ENCODE peak calls at places on chromosomes 6 and 20, in seven cellular contexts. T, J, B, V, A, F and S are unnamed samples.

GRCh38 chr6:63351995-63352586 is 32.3 kb upstream of the LGSN start:
- DNase-seq in A (peak; percentile 76), F (no peak), V (no peak), J (no peak), T (peak; percentile 73), B (peak; percentile 44), S (no peak)

GRCh38 chr6:127980996-127981395 is 80.1 kb upstream of the THEMIS start:
- DNase-seq in B (no peak), A (no peak), J (no peak), T (no peak), F (no peak), V (no peak), S (no peak)

GRCh38 chr6:65448806-65449397 is 258.1 kb downstream of the EYS start:
- DNase-seq in B (no peak), F (no peak), V (no peak), J (no peak), T (no peak), A (no peak), S (no peak)

GRCh38 chr6:14720411-14721102 is 525.3 kb upstream of the JARID2 start:
- DNase-seq in T (no peak), F (no peak), B (no peak), A (no peak), J (no peak), V (no peak), S (no peak)

GRCh38 chr6:10210052-10210451 is 204.8 kb downstream of the TFAP2A start:
- DNase-seq in J (no peak), B (peak; percentile 59), A (peak; percentile 49), V (no peak), T (no peak), F (no peak), S (no peak)

GRCh38 chr6:35757461-35758123 is 18.8 kb upstream of the CLPSL2 start:
- DNase-seq in A (peak; percentile 40), J (no peak), V (no peak), B (no peak), F (no peak), T (peak; percentile 28), S (peak; percentile 57)

GRCh38 chr6:126307859-126308258 is 32.1 kb upstream of the CENPW start:
- DNase-seq in F (peak; percentile 71), A (peak; percentile 69), B (peak; percentile 81), V (no peak), J (no peak), T (peak; percentile 71), S (no peak)

GRCh38 chr20:3115190-3116107 is 30.9 kb upstream of the AVP start:
- DNase-seq in F (no peak), B (peak; percentile 37), V (no peak), A (peak; percentile 77), T (peak; percentile 59), J (peak; percentile 27), S (peak; percentile 67)

GRCh38 chr20:57130160-57130772 is 136.2 kb downstream of the BMP7 start:
- DNase-seq in B (no peak), T (no peak), J (no peak), A (peak; percentile 16), F (no peak), V (peak; percentile 37), S (no peak)

GRCh38 chr6:128242765-128243403 is 277.5 kb downstream of the PTPRK start:
- DNase-seq in J (no peak), A (peak; percentile 56), V (no peak), T (peak; percentile 75), F (no peak), B (no peak), S (no peak)

GRCh38 chr6:151442359-151442758 is 9.6 kb downstream of the RMND1 start:
- DNase-seq in F (no peak), B (no peak), A (no peak), V (no peak), J (no peak), T (no peak), S (no peak)

GRCh38 chr6:151440498-151440897 is 11.4 kb downstream of the RMND1 start:
- DNase-seq in T (no peak), F (no peak), B (no peak), A (no peak), V (no peak), J (no peak), S (no peak)

GRCh38 chr6:151440930-151441329 is 11.0 kb downstream of the RMND1 start:
- DNase-seq in J (no peak), B (no peak), F (no peak), T (peak; percentile 50), V (no peak), A (peak; percentile 63), S (no peak)

GRCh38 chr6:151443449-151443848 is 8.5 kb downstream of the RMND1 start:
- DNase-seq in T (no peak), V (no peak), A (no peak), F (no peak), B (no peak), J (no peak), S (no peak)

DNA sequence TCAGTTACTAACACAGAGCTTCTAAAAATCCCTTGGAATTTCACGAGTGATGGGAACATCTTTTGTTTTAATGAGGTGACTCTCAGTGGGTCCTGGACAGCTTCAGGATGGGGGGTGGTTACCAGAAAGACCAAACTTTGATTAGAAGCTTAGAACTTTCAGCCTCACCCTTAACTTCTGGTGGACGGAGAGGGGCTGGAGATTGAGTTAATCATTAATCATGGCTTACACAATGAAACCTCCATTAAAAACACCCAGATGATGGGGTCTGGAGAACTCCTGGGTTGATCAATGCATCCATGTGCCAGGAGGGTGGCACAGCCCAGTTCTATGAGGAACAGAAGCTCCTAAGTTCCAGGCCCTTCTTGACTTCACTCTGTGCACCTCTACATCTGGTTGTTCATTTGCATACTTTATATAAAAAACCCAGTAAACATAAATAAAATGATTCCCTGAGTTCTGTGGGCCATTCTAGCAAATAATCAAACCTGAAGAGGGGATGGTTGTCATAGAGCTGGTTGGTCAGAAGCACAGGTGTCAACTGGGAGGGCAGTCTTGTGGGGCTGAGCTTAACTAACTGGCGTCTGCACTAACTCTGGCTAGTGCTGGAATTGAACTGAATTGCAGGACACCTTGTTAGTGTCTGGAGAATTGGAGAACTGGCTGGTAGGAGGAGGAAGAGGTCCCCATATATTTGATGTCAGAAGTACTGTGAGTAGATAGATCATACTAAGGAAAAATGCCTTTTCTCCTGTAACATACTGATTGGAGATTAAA is 10.3 kb downstream of the RMND1 start:
- DNase-seq in J (no peak), T (no peak), F (no peak), B (no peak), V (no peak), A (no peak), S (no peak)
- H3K4me1 ChIP-seq in J (no peaks in the 10 kb centered on the region), T (peaks cover 4% of the 10 kb centered on the region), F (peaks cover 16% of the 10 kb centered on the region), B (peaks cover 28% of the 10 kb centered on the region), V (peaks cover 79% of the 10 kb centered on the region), A (peaks cover 51% of the 10 kb centered on the region), S (no peaks in the 10 kb centered on the region)

GRCh38 chr20:62652051-62652893 is 10.0 kb downstream of the SLCO4A1 start:
- DNase-seq in J (no peak), T (peak; percentile 99), B (peak; percentile 95), A (peak; percentile 99), V (peak; percentile 90), F (peak; percentile 99), S (peak; percentile 28)
- H3K4me3 ChIP-seq in J (no peak overlapping the region), T (peak overlapping the region; percentile 23), B (no peak overlapping the region), A (peak overlapping the region; percentile 57), V (peak overlapping the region; percentile 45), F (no peak overlapping the region), S (no peak overlapping the region)

GRCh38 chr6:137699036-137699683 is 167.9 kb upstream of the TNFAIP3 start:
- DNase-seq in F (no peak), B (no peak), J (peak; percentile 71), A (peak; percentile 68), V (no peak), T (peak; percentile 46), S (no peak)
- H3K4me1 ChIP-seq in F (no peaks in the 10 kb centered on the region), B (peaks cover 16% of the 10 kb centered on the region), J (peaks cover 71% of the 10 kb centered on the region), A (peaks cover 14% of the 10 kb centered on the region), V (no peaks in the 10 kb centered on the region), T (peaks cover 7% of the 10 kb centered on the region), S (no peaks in the 10 kb centered on the region)

GRCh38 chr6:21597243-21597682 is 3.7 kb downstream of the SOX4 start:
- DNase-seq in F (no peak), T (no peak), J (no peak), A (no peak), V (no peak), B (peak; percentile 48), S (no peak)

GRCh38 chr6:21598662-21599061 is 5.1 kb downstream of the SOX4 start:
- DNase-seq in J (no peak), B (peak; percentile 26), A (peak; percentile 30), V (no peak), T (no peak), F (no peak), S (peak; percentile 35)

GRCh38 chr6:21601341-21601740 is 7.8 kb downstream of the SOX4 start:
- DNase-seq in F (no peak), J (no peak), V (no peak), B (no peak), A (no peak), T (no peak), S (no peak)

GRCh38 chr6:21597706-21598273 is 4.2 kb downstream of the SOX4 start:
- DNase-seq in F (no peak), A (peak; percentile 61), J (no peak), B (peak; percentile 35), T (no peak), V (no peak), S (no peak)

GRCh38 chr6:21599074-21599639 is 5.6 kb downstream of the SOX4 start:
- DNase-seq in F (no peak), B (no peak), T (no peak), J (no peak), V (no peak), A (no peak), S (no peak)
- H3K4me3 ChIP-seq in F (no peak overlapping the region), B (no peak overlapping the region), T (no peak overlapping the region), J (peak overlapping the region; percentile 50), V (no peak overlapping the region), A (peak overlapping the region; percentile 88), S (no peak overlapping the region)

DNA sequence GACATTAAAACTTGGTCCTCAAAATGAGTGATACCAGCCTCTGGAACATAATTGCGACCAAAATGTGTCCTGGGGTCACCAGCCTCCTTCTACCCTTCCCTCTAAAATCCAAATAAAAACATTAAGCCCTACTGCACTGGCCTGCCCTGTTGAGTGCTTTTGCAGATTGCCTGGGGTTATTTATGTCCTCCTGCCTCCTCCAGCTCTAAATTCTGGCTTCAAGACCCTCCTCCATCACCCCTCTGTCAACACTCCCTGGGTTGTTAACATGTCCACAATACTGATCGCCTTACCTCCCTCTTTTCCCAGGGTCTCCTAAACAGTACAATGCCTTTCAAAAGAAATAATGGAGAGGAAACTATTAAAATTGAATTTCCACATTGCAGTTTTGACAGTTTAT is 327.5 kb downstream of the NRN1 start:
- DNase-seq in T (no peak), F (no peak), J (no peak), B (no peak), A (no peak), V (no peak), S (no peak)
- H3K4me1 ChIP-seq in T (no peaks in the 10 kb centered on the region), F (peaks cover 15% of the 10 kb centered on the region), J (no peaks in the 10 kb centered on the region), B (peaks cover 13% of the 10 kb centered on the region), A (peaks cover 18% of the 10 kb centered on the region), V (no peaks in the 10 kb centered on the region), S (no peaks in the 10 kb centered on the region)

GRCh38 chr6:105135056-105135455 is 44.8 kb downstream of the POPDC3 start:
- DNase-seq in J (no peak), A (peak; percentile 57), T (peak; percentile 18), V (no peak), F (no peak), B (peak; percentile 24), S (peak; percentile 16)
- H3K4me3 ChIP-seq in J (no peak overlapping the region), A (no peak overlapping the region), T (no peak overlapping the region), V (no peak overlapping the region), F (no peak overlapping the region), B (no peak overlapping the region), S (no peak overlapping the region)

GRCh38 chr6:45433533-45434400 is 56.0 kb upstream of the SUPT3H start:
- DNase-seq in B (no peak), J (no peak), F (no peak), V (no peak), T (no peak), A (no peak), S (no peak)
- H3K4me1 ChIP-seq in B (peaks cover 38% of the 10 kb centered on the region), J (peaks cover 92% of the 10 kb centered on the region), F (peaks cover 56% of the 10 kb centered on the region), V (no peaks in the 10 kb centered on the region), T (peaks cover 11% of the 10 kb centered on the region), A (peaks cover 59% of the 10 kb centered on the region), S (no peaks in the 10 kb centered on the region)